ENCODE peak calls at places on chromosomes 11 and 22, in five cellular contexts. X is mesendoderm, I is hepatic stellate cell, N is GM12865, B is NCI-H2081 treated with DMSO at 0.1 percent for 48 hours. G is an unnamed sample.

GRCh38 chr11:117816151-117816741 is 8.3 kb downstream of the FXYD2 start:
- DNase-seq in X (peak), I (peak), N (peak), B (no peak), G (no peak)

GRCh38 chr11:13221722-13222121 is 55.9 kb upstream of the BMAL1 start:
- DNase-seq in X (peak), I (no peak), N (no peak), B (no peak), G (no peak)

GRCh38 chr11:47607380-47607779 is 13.2 kb upstream of the C1QTNF4 start:
- DNase-seq in X (no peak), I (peak), N (no peak), B (no peak), G (no peak)

GRCh38 chr11:57315491-57315890 is 9.3 kb downstream of the TNKS1BP1 start:
- DNase-seq in X (peak), I (peak), N (no peak), B (no peak), G (no peak)

GRCh38 chr11:70282012-70282411 is 11.5 kb downstream of the PPFIA1 start:
- DNase-seq in X (peak), I (no peak), N (no peak), B (no peak), G (no peak)

GRCh38 chr22:39717099-39717498 is 146.5 kb downstream of the CACNA1I start:
- DNase-seq in X (no peak), I (no peak), N (no peak), B (no peak), G (no peak)

GRCh38 chr11:64334764-64335741 is 5.0 kb upstream of the CCDC88B start:
- DNase-seq in X (peak), I (peak), N (peak), B (no peak), G (peak)

GRCh38 chr22:22171357-22172218 is 73.0 kb upstream of the VPREB1 start:
- DNase-seq in X (peak), I (no peak), N (peak), B (no peak), G (no peak)

GRCh38 chr11:19753451-19754041 is 40.9 kb downstream of the NAV2 start:
- DNase-seq in X (no peak), I (no peak), N (no peak), B (no peak), G (no peak)

GRCh38 chr22:23388492-23389009 is 191.5 kb downstream of the IGLL1 start:
- DNase-seq in X (no peak), I (no peak), N (no peak), B (no peak), G (no peak)

GRCh38 chr22:46931414-46931813 is 169.0 kb downstream of the TBC1D22A start:
- DNase-seq in X (peak), I (no peak), N (no peak), B (no peak), G (no peak)

GRCh38 chr11:68827733-68828132 is 14.0 kb downstream of the CPT1A start:
- DNase-seq in X (no peak), I (no peak), N (no peak), B (no peak), G (no peak)

GRCh38 chr11:15941206-15941770 is 415.1 kb downstream of the SOX6 start:
- DNase-seq in X (peak), I (no peak), N (peak), B (no peak), G (no peak)

GRCh38 chr22:27804683-27805297 is 3.2 kb upstream of the MN1 start:
- DNase-seq in X (peak), I (peak), N (peak), B (no peak), G (no peak)

GRCh38 chr11:75204685-75205667 is 35.6 kb upstream of the TPBGL start:
- DNase-seq in X (peak), I (peak), N (peak), B (no peak), G (no peak)

GRCh38 chr11:68021167-68021787 is 9.2 kb upstream of the NDUFS8 start:
- DNase-seq in X (no peak), I (no peak), N (no peak), B (no peak), G (no peak)

GRCh38 chr11:68338041-68338800 is 25.8 kb downstream of the LRP5 start:
- DNase-seq in X (no peak), I (peak), N (no peak), B (no peak), G (no peak)

GRCh38 chr11:41461057-41461681 is 1.7 kb upstream of the LRRC4C start:
- DNase-seq in X (no peak), I (no peak), N (peak), B (no peak), G (no peak)

GRCh38 chr11:65559951-65560537 is 1.9 kb upstream of the LTBP3 start:
- DNase-seq in X (peak), I (peak), N (no peak), B (no peak), G (no peak)

GRCh38 chr11:76380161-76380976 is 563 bp downstream of the THAP12 start:
- DNase-seq in X (peak), I (peak), N (peak), B (no peak), G (no peak)

GRCh38 chr11:31641477-31642062 is 132.0 kb downstream of the ELP4 start:
- DNase-seq in X (peak), I (no peak), N (peak), B (no peak), G (peak)

GRCh38 chr22:30202531-30203006 is 44.0 kb downstream of the LIF start:
- DNase-seq in X (no peak), I (no peak), N (no peak), B (no peak), G (no peak)